ENCODE peak calls at places on chromosomes 4 and X, in nine cellular contexts. F, E, Z, D, W, N, R, O and G are unnamed samples.

GRCh38 chr4:151781026-151781425 is 20.2 kb upstream of the GATB start:
- DNase-seq in F (peak; percentile 76), E (no peak), Z (no peak), D (no peak), W (no peak), N (no peak), R (no peak), O (no peak), G (no peak)

GRCh38 chr4:138561276-138561880 is 319.2 kb upstream of the SLC7A11 start:
- DNase-seq in F (no peak), E (no peak), Z (no peak), D (no peak), W (no peak), N (no peak), R (no peak), O (no peak), G (no peak)

GRCh38 chrX:68163446-68163845 is 269.8 kb downstream of the OPHN1 start:
- DNase-seq in F (no peak), E (no peak), Z (no peak), D (peak; percentile 27), W (no peak), N (no peak), R (no peak), O (no peak), G (peak; percentile 46)

GRCh38 chrX:102765217-102765616 is 44.7 kb downstream of the GPRASP3 start:
- DNase-seq in F (no peak), E (no peak), Z (no peak), D (peak; percentile 92), W (peak; percentile 59), N (no peak), R (no peak), O (no peak), G (no peak)

GRCh38 chr4:119139316-119139715 is 3.7 kb downstream of the MYOZ2 start:
- DNase-seq in F (no peak), E (no peak), Z (no peak), D (no peak), W (no peak), N (no peak), R (no peak), O (no peak), G (no peak)

GRCh38 chr4:171954650-171955049 is 141.4 kb downstream of the GALNTL6 start:
- DNase-seq in F (peak; percentile 11), E (no peak), Z (no peak), D (no peak), W (no peak), N (no peak), R (no peak), O (no peak), G (no peak)

GRCh38 chrX:54495814-54496516 is at the start of gene FGD1:
- DNase-seq in F (peak; percentile 62), E (no peak), Z (peak; percentile 78), D (peak; percentile 59), W (peak; percentile 61), N (peak; percentile 59), R (peak; percentile 72), O (no peak), G (peak; percentile 92)

GRCh38 chr4:169079942-169080827 is 70.1 kb upstream of the CBR4 start:
- DNase-seq in F (no peak), E (peak; percentile 4), Z (no peak), D (peak; percentile 23), W (peak; percentile 78), N (no peak), R (peak; percentile 43), O (no peak), G (no peak)

GRCh38 chrX:112769034-112769433 is 71.6 kb downstream of the AMOT start:
- DNase-seq in F (no peak), E (no peak), Z (no peak), D (peak; percentile 86), W (no peak), N (no peak), R (no peak), O (no peak), G (no peak)

GRCh38 chr4:93475730-93476129 is 352.8 kb upstream of the ATOH1 start:
- DNase-seq in F (no peak), E (no peak), Z (no peak), D (peak; percentile 37), W (no peak), N (no peak), R (no peak), O (no peak), G (no peak)

GRCh38 chrX:66046612-66047235 is 6.8 kb upstream of the VSIG4 start:
- DNase-seq in F (no peak), E (no peak), Z (peak; percentile 24), D (no peak), W (no peak), N (no peak), R (no peak), O (no peak), G (no peak)

GRCh38 chrX:127877358-127877757 is 174.8 kb downstream of the ACTRT1 start:
- DNase-seq in F (no peak), E (no peak), Z (no peak), D (no peak), W (no peak), N (no peak), R (no peak), O (no peak), G (no peak)

GRCh38 chrX:116272328-116272727 is 101.8 kb downstream of the AGTR2 start:
- DNase-seq in F (peak; percentile 83), E (no peak), Z (peak; percentile 6), D (peak; percentile 97), W (no peak), N (no peak), R (no peak), O (no peak), G (no peak)

GRCh38 chrX:1463581-1464281 is 11.0 kb upstream of the ASMTL start:
- DNase-seq in F (no peak), E (no peak), Z (peak; percentile 1), D (no peak), W (no peak), N (no peak), R (peak; percentile 3), O (no peak), G (no peak)

GRCh38 chr4:142984871-142985585 is 138.9 kb upstream of the INPP4B start:
- DNase-seq in F (peak; percentile 76), E (no peak), Z (peak; percentile 31), D (peak; percentile 9), W (no peak), N (no peak), R (no peak), O (no peak), G (peak; percentile 9)

GRCh38 chrX:50812995-50813842 is 775 bp downstream of the SHROOM4 start:
- DNase-seq in F (peak; percentile 63), E (no peak), Z (peak; percentile 52), D (peak; percentile 55), W (peak; percentile 50), N (peak; percentile 6), R (peak; percentile 54), O (no peak), G (peak; percentile 69)

GRCh38 chr4:169557061-169557636 is 55.2 kb downstream of the NEK1 start:
- DNase-seq in F (no peak), E (no peak), Z (no peak), D (peak; percentile 86), W (peak; percentile 35), N (no peak), R (no peak), O (no peak), G (no peak)

GRCh38 chr4:157521916-157522315 is 301.4 kb downstream of the GRIA2 start:
- DNase-seq in F (no peak), E (no peak), Z (no peak), D (no peak), W (no peak), N (no peak), R (no peak), O (no peak), G (no peak)

GRCh38 chr4:77434299-77435092 is 171.1 kb upstream of the CXCL13 start:
- DNase-seq in F (no peak), E (no peak), Z (peak; percentile 4), D (no peak), W (no peak), N (no peak), R (peak; percentile 70), O (no peak), G (no peak)

GRCh38 chr4:52891743-52892142 is 29.6 kb downstream of the RASL11B start:
- DNase-seq in F (no peak), E (no peak), Z (no peak), D (no peak), W (no peak), N (no peak), R (no peak), O (no peak), G (no peak)

GRCh38 chr4:116244771-116245170 is 840.6 kb downstream of the TRAM1L1 start:
- DNase-seq in F (no peak), E (no peak), Z (no peak), D (no peak), W (no peak), N (no peak), R (no peak), O (no peak), G (no peak)

GRCh38 chr4:7725951-7726350 is 213.7 kb downstream of the AFAP1 start:
- DNase-seq in F (no peak), E (no peak), Z (no peak), D (peak; percentile 77), W (peak; percentile 92), N (no peak), R (no peak), O (no peak), G (no peak)

GRCh38 chr4:155582031-155582430 is 84.6 kb upstream of the GUCY1A1 start:
- DNase-seq in F (no peak), E (no peak), Z (no peak), D (no peak), W (no peak), N (no peak), R (no peak), O (no peak), G (no peak)

GRCh38 chrX:75131973-75132627 is 24.0 kb downstream of the ABCB7 start:
- DNase-seq in F (no peak), E (no peak), Z (no peak), D (no peak), W (no peak), N (peak; percentile 26), R (no peak), O (no peak), G (no peak)

GRCh38 chr4:106140601-106141000 is 175.4 kb downstream of the TBCK start:
- DNase-seq in F (no peak), E (no peak), Z (no peak), D (no peak), W (no peak), N (no peak), R (no peak), O (no peak), G (no peak)

GRCh38 chr4:134465417-134465816 is 263.8 kb upstream of the PABPC4L start:
- DNase-seq in F (peak; percentile 62), E (no peak), Z (no peak), D (no peak), W (no peak), N (no peak), R (no peak), O (no peak), G (no peak)

GRCh38 chrX:37998586-37999267 is 7.6 kb upstream of the SYTL5 start:
- DNase-seq in F (no peak), E (no peak), Z (no peak), D (peak; percentile 75), W (peak; percentile 29), N (no peak), R (no peak), O (no peak), G (no peak)

GRCh38 chr4:183532823-183533222 is 28.0 kb downstream of the ING2 start:
- DNase-seq in F (no peak), E (no peak), Z (no peak), D (peak; percentile 57), W (no peak), N (no peak), R (no peak), O (no peak), G (no peak)

GRCh38 chr4:105147226-105148151 is 813 bp downstream of the TET2 start:
- DNase-seq in F (peak; percentile 64), E (peak; percentile 2), Z (peak; percentile 49), D (peak; percentile 50), W (peak; percentile 19), N (peak; percentile 31), R (no peak), O (peak; percentile 3), G (peak; percentile 82)

GRCh38 chrX:151765026-151765425 is 30.5 kb downstream of the CNGA2 start:
- DNase-seq in F (no peak), E (no peak), Z (no peak), D (no peak), W (no peak), N (no peak), R (no peak), O (no peak), G (no peak)

GRCh38 chr4:153090670-153091385 is 113.4 kb upstream of the TRIM2 start:
- DNase-seq in F (no peak), E (no peak), Z (peak; percentile 16), D (no peak), W (no peak), N (no peak), R (no peak), O (no peak), G (no peak)